ENCODE peak calls at places on chromosomes 3 and 15, in four cellular contexts. N is IMR-90, K is GM12878, L is K562. X is an unnamed sample.

GRCh38 chr3:153463895-153464294 is 301.9 kb downstream of the RAP2B start:
- DNase-seq in N (no peak), K (peak; percentile 16), L (no peak), X (no peak)

GRCh38 chr3:113741086-113741485 is 5.0 kb downstream of the NAA50 start:
- DNase-seq in N (no peak), K (no peak), L (no peak), X (no peak)

GRCh38 chr15:62708470-62708869 is 334.1 kb upstream of the TPM1 start:
- DNase-seq in N (no peak), K (no peak), L (no peak), X (no peak)

GRCh38 chr3:39960515-39961403 is 151.3 kb downstream of the MYRIP start:
- DNase-seq in N (no peak), K (no peak), L (no peak), X (peak; percentile 99)

GRCh38 chr15:33460166-33460805 is 149.5 kb downstream of the RYR3 start:
- DNase-seq in N (no peak), K (no peak), L (no peak), X (no peak)

GRCh38 chr15:60819860-60820259 is 340.9 kb upstream of the ICE2 start:
- DNase-seq in N (no peak), K (no peak), L (no peak), X (no peak)

GRCh38 chr15:64692166-64692565 is 83.2 kb downstream of the RBPMS2 start:
- DNase-seq in N (no peak), K (no peak), L (no peak), X (no peak)

GRCh38 chr3:125351814-125352456 is 23.2 kb downstream of the ZNF148 start:
- DNase-seq in N (peak; percentile 71), K (no peak), L (no peak), X (peak; percentile 33)

GRCh38 chr3:185744997-185745843 is 79.6 kb downstream of the IGF2BP2 start:
- DNase-seq in N (peak; percentile 96), K (peak; percentile 17), L (no peak), X (peak; percentile 81)

GRCh38 chr15:99486371-99487336 is 79.1 kb upstream of the MEF2A start:
- DNase-seq in N (peak; percentile 60), K (no peak), L (no peak), X (peak; percentile 61)
- H3K4me3 ChIP-seq in N (peak overlapping the region; percentile 7), K (no peak overlapping the region), L (no peak overlapping the region), X (peak overlapping the region; percentile 26)

DNA sequence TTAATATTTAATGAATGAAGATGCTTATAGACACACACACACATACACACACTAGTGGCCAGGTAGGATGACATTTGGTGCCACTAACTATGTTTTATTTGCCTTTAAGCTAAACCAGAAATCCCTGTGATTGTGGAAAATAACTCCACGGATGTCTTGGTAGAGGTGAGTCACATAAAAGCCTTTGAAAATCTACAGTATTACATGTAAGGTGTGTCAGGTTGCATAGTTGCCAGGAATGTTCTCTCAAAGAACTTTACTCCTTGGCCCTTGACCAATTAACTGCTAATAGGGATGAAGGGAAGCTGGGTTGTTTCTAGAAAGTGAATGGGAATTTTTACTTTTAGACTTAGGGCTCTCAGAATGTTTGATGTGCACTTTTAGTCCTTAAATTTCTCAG is 9.9 kb downstream of the ZBED2 start:
- DNase-seq in N (peak; percentile 10), K (no peak), L (no peak), X (no peak)
- TF ChIP-seq FOS in N (no peak), K (no peak), L (no peak), X (no peak)

GRCh38 chr3:169594402-169594801 is 69.1 kb downstream of the MECOM start:
- DNase-seq in N (no peak), K (no peak), L (no peak), X (no peak)

GRCh38 chr3:169597083-169597609 is 66.4 kb downstream of the MECOM start:
- DNase-seq in N (no peak), K (no peak), L (no peak), X (no peak)

GRCh38 chr3:169600732-169601131 is 62.8 kb downstream of the MECOM start:
- DNase-seq in N (no peak), K (no peak), L (no peak), X (no peak)

GRCh38 chr3:169591983-169592644 is 71.4 kb downstream of the MECOM start:
- DNase-seq in N (peak; percentile 15), K (no peak), L (no peak), X (peak; percentile 61)

DNA sequence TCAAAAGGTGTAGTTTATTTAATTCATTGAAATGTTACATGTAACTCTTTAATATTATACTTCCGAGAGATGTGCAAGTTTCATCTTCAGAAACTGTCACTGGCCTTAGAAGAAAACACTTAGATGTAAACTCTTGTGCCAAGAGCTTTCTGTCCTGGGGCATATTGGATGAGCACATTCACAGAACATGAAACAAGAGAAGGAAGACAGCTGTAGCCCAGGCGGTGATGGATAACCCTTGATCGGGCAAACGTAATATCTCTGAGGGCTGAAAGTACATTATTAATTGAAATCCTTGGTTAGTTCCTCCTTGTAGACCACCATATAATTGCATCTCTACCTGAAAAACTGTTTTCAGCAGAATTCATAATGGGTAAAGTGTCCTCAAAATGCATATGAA is 67.4 kb downstream of the MECOM start:
- DNase-seq in N (no peak), K (no peak), L (no peak), X (no peak)
- H3K4me3 ChIP-seq in N (no peak overlapping the region), K (no peak overlapping the region), L (no peak overlapping the region), X (no peak overlapping the region)

DNA sequence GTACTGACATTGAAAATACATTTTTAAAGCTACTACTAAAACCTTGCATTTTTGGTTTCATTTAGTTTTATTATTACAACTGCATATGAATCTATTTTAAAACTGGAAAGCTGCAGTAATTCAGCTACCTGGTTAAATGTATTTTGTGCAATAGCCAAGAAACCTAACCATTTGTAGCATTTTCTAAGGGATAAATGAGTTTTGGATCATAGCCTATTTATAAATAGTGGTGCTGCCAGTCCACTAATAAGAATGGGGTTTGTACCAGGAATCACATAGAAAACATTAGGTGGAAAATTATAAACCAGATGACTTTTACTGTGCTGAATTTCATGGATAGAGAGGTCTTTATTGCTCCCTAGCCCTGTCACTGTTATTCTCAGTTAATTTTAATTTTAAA is 454.7 kb downstream of the DIPK2A start:
- DNase-seq in N (no peak), K (no peak), L (no peak), X (no peak)
- TF ChIP-seq FOS in N (no peak), K (no peak), L (no peak), X (no peak)

GRCh38 chr15:98799991-98800390 is 151.7 kb downstream of the IGF1R start:
- DNase-seq in N (no peak), K (no peak), L (no peak), X (no peak)
- H3K4me3 ChIP-seq in N (no peak overlapping the region), K (no peak overlapping the region), L (no peak overlapping the region), X (no peak overlapping the region)

GRCh38 chr3:21649519-21649918 is 101.5 kb downstream of the ZNF385D start:
- DNase-seq in N (no peak), K (no peak), L (no peak), X (no peak)

GRCh38 chr3:21654241-21654640 is 96.8 kb downstream of the ZNF385D start:
- DNase-seq in N (no peak), K (no peak), L (no peak), X (no peak)

DNA sequence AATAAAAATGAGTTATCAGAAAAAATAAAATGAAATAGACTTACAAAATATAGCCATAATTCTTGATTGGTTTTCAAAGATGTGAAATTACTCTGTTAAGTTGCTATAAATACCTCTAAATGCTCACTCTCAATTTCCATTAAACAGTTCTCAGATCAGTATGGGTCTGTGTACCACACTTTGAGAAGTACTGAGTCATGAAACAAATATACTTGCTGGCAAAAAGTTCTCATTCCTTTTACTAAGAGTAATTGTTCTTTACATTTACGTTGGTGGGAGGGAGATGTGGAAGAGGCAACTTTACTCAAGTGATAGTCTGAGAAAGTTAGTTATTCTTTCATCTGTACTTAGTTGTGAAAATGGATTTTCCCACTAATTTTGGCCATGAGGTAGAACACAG is 96.3 kb downstream of the ZNF385D start:
- DNase-seq in N (peak; percentile 78), K (no peak), L (no peak), X (no peak)
- TF ChIP-seq FOS in N (no peak), K (no peak), L (no peak), X (no peak)

GRCh38 chr3:184358921-184359350 is 2.5 kb downstream of the CLCN2 start:
- DNase-seq in N (no peak), K (no peak), L (no peak), X (no peak)

GRCh38 chr3:184360834-184361531 is 422 bp downstream of the CLCN2 start:
- DNase-seq in N (no peak), K (no peak), L (no peak), X (peak; percentile 18)

GRCh38 chr3:184361532-184361931 is at the start of the genes CLCN2 and POLR2H:
- DNase-seq in N (peak; percentile 33), K (no peak), L (peak; percentile 74), X (peak; percentile 55)

GRCh38 chr3:184359610-184360009 is 1.8 kb downstream of the CLCN2 start:
- DNase-seq in N (no peak), K (no peak), L (no peak), X (no peak)

GRCh38 chr3:184360070-184360833 is 1.2 kb downstream of the CLCN2 start:
- DNase-seq in N (no peak), K (no peak), L (no peak), X (no peak)
- H3K4me3 ChIP-seq in N (no peak overlapping the region), K (no peak overlapping the region), L (peak overlapping the region; percentile 71), X (no peak overlapping the region)

GRCh38 chr15:81196576-81197254 is at the start of gene IL16:
- DNase-seq in N (no peak), K (no peak), L (no peak), X (no peak)
- TF ChIP-seq FOS in N (no peak), K (no peak), L (no peak), X (no peak)

GRCh38 chr3:102074951-102075350 is 225.6 kb downstream of the NFKBIZ start:
- DNase-seq in N (peak; percentile 22), K (no peak), L (no peak), X (no peak)
- H3K4me3 ChIP-seq in N (no peak overlapping the region), K (no peak overlapping the region), L (no peak overlapping the region), X (no peak overlapping the region)